ENCODE peak calls at places on chromosomes 5 and 9, in four cellular contexts. One of them, this sample, is unnamed.

GRCh38 chr5:134127376-134127861 is 12.9 kb downstream of the TCF7 start:
- DNase-seq in PC-9: no peak
- DNase-seq in SK-N-SH: no peak
- DNase-seq in heart right ventricle: peak; percentile 59
- DNase-seq in this sample: peak; percentile 65

GRCh38 chr5:149024477-149024876 is 38.4 kb downstream of the SH3TC2 start:
- DNase-seq in PC-9: peak; percentile 21
- DNase-seq in SK-N-SH: no peak
- DNase-seq in heart right ventricle: no peak
- DNase-seq in this sample: no peak

GRCh38 chr5:171755354-171755821 is 30.2 kb upstream of the SMIM23 start:
- DNase-seq in heart right ventricle: no peak
- DNase-seq in PC-9: no peak
- DNase-seq in SK-N-SH: no peak
- DNase-seq in this sample: no peak

GRCh38 chr5:90549223-90549622 is 9.4 kb upstream of the ADGRV1 start:
- DNase-seq in heart right ventricle: no peak
- DNase-seq in SK-N-SH: no peak
- DNase-seq in PC-9: no peak
- DNase-seq in this sample: no peak

GRCh38 chr9:33619666-33620404 is 95.8 kb downstream of the ANKRD18B start:
- DNase-seq in SK-N-SH: no peak
- DNase-seq in PC-9: no peak
- DNase-seq in heart right ventricle: no peak
- DNase-seq in this sample: no peak

GRCh38 chr9:79312686-79313421 is 258.9 kb upstream of the TLE4 start:
- DNase-seq in SK-N-SH: no peak
- DNase-seq in heart right ventricle: no peak
- DNase-seq in PC-9: no peak
- DNase-seq in this sample: no peak

GRCh38 chr5:66987126-66987525 is 209.5 kb downstream of the CD180 start:
- DNase-seq in SK-N-SH: no peak
- DNase-seq in PC-9: no peak
- DNase-seq in heart right ventricle: no peak
- DNase-seq in this sample: no peak

GRCh38 chr5:33641722-33642505 is 201.1 kb downstream of the TARS1 start:
- DNase-seq in heart right ventricle: no peak
- DNase-seq in SK-N-SH: no peak
- DNase-seq in PC-9: peak; percentile 31
- DNase-seq in this sample: no peak

GRCh38 chr5:132464155-132464939 is 26.2 kb downstream of the IRF1 start:
- DNase-seq in PC-9: peak; percentile 68
- DNase-seq in SK-N-SH: peak; percentile 42
- DNase-seq in heart right ventricle: no peak
- DNase-seq in this sample: no peak

GRCh38 chr9:112789493-112789892 is 38.9 kb downstream of the SNX30 start:
- DNase-seq in heart right ventricle: no peak
- DNase-seq in PC-9: no peak
- DNase-seq in SK-N-SH: no peak
- DNase-seq in this sample: no peak

GRCh38 chr9:130932220-130933069 is 6.6 kb downstream of the FIBCD1 start:
- DNase-seq in SK-N-SH: no peak
- DNase-seq in heart right ventricle: peak; percentile 79
- DNase-seq in PC-9: peak; percentile 42
- DNase-seq in this sample: no peak

GRCh38 chr5:113489299-113489698 is 1.0 kb upstream of the MCC start:
- DNase-seq in PC-9: peak; percentile 68
- DNase-seq in heart right ventricle: no peak
- DNase-seq in SK-N-SH: peak; percentile 22
- DNase-seq in this sample: no peak

GRCh38 chr9:81724242-81724889 is 35.0 kb upstream of the TLE1 start:
- DNase-seq in heart right ventricle: peak; percentile 25
- DNase-seq in SK-N-SH: no peak
- DNase-seq in PC-9: no peak
- DNase-seq in this sample: no peak

DNA sequence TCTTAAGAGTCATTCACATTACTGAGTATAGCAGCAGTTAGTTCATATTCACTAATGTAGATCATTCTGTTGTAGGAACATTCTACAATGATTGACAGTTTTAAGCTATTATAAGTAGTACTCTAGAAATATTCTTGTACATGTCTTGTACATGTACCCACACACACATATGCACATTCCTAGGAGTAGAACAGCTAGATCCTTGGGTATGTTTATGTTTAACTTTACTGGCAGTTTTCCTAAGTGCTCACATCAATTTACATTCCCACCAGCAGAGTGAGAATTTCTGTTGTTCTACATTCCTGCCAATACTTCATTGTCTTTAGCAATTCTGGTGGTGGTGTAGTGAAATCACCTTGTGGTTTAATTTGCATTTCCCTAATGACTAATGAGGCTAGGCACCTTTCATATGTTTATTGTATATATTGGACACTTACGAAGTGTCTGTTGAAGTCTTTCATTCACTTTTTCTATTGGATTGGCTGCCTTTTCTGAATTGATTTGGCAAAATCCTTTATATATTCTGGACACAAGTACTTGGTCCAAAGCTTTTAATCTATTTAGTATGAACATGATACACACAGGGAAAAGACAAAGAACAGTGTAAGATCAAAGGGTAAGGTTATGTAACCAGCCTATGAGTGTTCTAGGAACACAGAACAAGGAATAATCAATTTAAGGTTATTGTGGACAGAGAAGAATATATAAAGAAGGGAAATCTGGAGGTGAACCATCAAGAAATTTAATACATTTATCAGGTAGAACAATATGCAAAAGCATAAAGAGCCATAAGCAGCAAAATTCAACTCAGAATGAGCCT is 95.6 kb downstream of the MLLT3 start:
- DNase-seq in heart right ventricle: no peak
- DNase-seq in PC-9: no peak
- DNase-seq in SK-N-SH: no peak
- DNase-seq in this sample: no peak
- H3K27ac ChIP-seq in heart right ventricle: no peak overlapping the region
- H3K27ac ChIP-seq in PC-9: no peak overlapping the region
- H3K27ac ChIP-seq in SK-N-SH: no peak overlapping the region
- H3K27ac ChIP-seq in this sample: no peak overlapping the region

DNA sequence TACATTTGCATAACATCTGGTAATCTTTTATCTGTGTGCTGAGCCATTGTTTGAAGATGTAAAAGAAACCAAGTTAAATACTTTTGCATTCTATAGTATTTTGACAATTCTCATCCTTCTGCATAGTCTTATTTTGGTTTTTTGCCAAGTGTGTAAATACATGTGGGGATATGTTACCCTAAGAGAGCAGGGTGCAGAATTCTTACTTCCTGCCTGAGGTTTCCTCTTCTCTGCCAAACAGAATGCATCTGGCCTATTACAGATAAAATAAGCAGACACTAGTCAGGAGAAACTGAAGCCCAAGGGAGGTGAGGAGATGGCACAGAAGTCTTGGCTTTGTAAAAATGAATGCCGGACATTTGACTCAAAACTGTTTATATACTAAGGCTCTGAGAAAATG is 462.1 kb downstream of the TMEM38B start:
- DNase-seq in PC-9: no peak
- DNase-seq in heart right ventricle: no peak
- DNase-seq in SK-N-SH: peak; percentile 21
- DNase-seq in this sample: no peak
- H3K4me3 ChIP-seq in PC-9: no peak overlapping the region
- H3K4me3 ChIP-seq in heart right ventricle: no peak overlapping the region
- H3K4me3 ChIP-seq in SK-N-SH: no peak overlapping the region
- H3K4me3 ChIP-seq in this sample: no peak overlapping the region

GRCh38 chr9:122370869-122371467 is at the start of gene PTGS1:
- DNase-seq in heart right ventricle: peak; percentile 43
- DNase-seq in SK-N-SH: peak; percentile 79
- DNase-seq in PC-9: peak; percentile 43
- DNase-seq in this sample: peak; percentile 70
- H3K27ac ChIP-seq in heart right ventricle: no peak within 1 kb of the TSS
- H3K27ac ChIP-seq in SK-N-SH: no peak within 1 kb of the TSS
- H3K27ac ChIP-seq in PC-9: no peak within 1 kb of the TSS
- H3K27ac ChIP-seq in this sample: no peak within 1 kb of the TSS

GRCh38 chr5:57692582-57693487 is 210.2 kb upstream of the ACTBL2 start:
- DNase-seq in SK-N-SH: no peak
- DNase-seq in heart right ventricle: peak; percentile 74
- DNase-seq in PC-9: peak; percentile 83
- DNase-seq in this sample: peak; percentile 54
- H3K4me3 ChIP-seq in SK-N-SH: no peak overlapping the region
- H3K4me3 ChIP-seq in heart right ventricle: no peak overlapping the region
- H3K4me3 ChIP-seq in PC-9: no peak overlapping the region
- H3K4me3 ChIP-seq in this sample: no peak overlapping the region

GRCh38 chr5:138951091-138951985 is 76.2 kb upstream of the LRRTM2 start:
- DNase-seq in SK-N-SH: no peak
- DNase-seq in heart right ventricle: no peak
- DNase-seq in PC-9: no peak
- DNase-seq in this sample: peak; percentile 5

GRCh38 chr5:138953370-138954256 is 78.5 kb upstream of the LRRTM2 start:
- DNase-seq in heart right ventricle: peak; percentile 91
- DNase-seq in SK-N-SH: peak; percentile 90
- DNase-seq in PC-9: no peak
- DNase-seq in this sample: peak; percentile 92

GRCh38 chr5:138952962-138953361 is 77.8 kb upstream of the LRRTM2 start:
- DNase-seq in SK-N-SH: no peak
- DNase-seq in heart right ventricle: no peak
- DNase-seq in PC-9: no peak
- DNase-seq in this sample: no peak

GRCh38 chr5:138950411-138951011 is 75.4 kb upstream of the LRRTM2 start:
- DNase-seq in heart right ventricle: no peak
- DNase-seq in SK-N-SH: no peak
- DNase-seq in PC-9: no peak
- DNase-seq in this sample: no peak

DNA sequence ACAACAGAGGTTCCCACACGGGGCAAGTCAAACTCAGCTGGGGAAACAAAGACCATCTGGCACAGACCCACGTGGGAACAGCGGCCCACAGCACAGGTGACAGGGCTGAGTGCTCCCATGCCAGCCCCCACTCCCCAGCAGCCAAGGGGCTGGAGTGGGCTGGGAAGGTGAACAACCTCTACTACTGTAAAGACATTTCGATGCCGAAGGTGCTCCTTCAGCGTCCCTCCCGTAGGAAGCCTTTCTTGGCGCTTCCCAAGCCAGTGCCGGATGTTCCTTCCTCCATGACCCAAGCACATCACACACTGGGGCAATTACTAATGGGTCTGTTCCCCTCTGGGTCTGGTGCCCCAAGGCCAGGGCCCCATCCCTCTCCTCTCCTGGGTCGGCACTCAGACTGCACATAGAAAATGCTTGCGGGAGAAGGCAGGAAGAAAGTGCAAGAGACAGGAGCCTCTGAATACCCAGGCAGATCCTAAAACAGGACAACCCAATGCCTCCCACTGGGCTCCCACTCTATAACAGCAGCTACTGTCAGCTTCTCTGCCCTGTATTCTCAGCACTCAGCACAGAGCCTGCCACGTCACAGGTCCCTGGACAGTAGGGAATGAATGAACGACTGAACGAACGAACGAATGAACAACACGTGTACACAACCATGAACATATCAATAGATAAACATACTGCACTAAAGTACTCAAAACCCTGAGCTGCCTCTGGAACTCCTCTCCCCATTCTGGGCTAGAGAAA is 77.0 kb upstream of the LRRTM2 start:
- DNase-seq in heart right ventricle: no peak
- DNase-seq in SK-N-SH: no peak
- DNase-seq in PC-9: no peak
- DNase-seq in this sample: no peak
- H3K27ac ChIP-seq in heart right ventricle: no peak overlapping the region
- H3K27ac ChIP-seq in SK-N-SH: peak overlapping the region; percentile 98
- H3K27ac ChIP-seq in PC-9: no peak overlapping the region
- H3K27ac ChIP-seq in this sample: peak overlapping the region; percentile 71

GRCh38 chr5:98769256-98770157 is 4.0 kb upstream of the RGMB start:
- DNase-seq in heart right ventricle: peak; percentile 26
- DNase-seq in SK-N-SH: peak; percentile 61
- DNase-seq in PC-9: peak; percentile 13
- DNase-seq in this sample: peak; percentile 48

GRCh38 chr5:98771389-98772109 is 1.9 kb upstream of the RGMB start:
- DNase-seq in SK-N-SH: peak; percentile 75
- DNase-seq in heart right ventricle: peak; percentile 81
- DNase-seq in PC-9: peak; percentile 60
- DNase-seq in this sample: peak; percentile 63

GRCh38 chr5:98770911-98771322 is 2.5 kb upstream of the RGMB start:
- DNase-seq in heart right ventricle: no peak
- DNase-seq in PC-9: peak; percentile 4
- DNase-seq in SK-N-SH: peak; percentile 20
- DNase-seq in this sample: no peak

GRCh38 chr5:98769006-98769255 is 4.5 kb upstream of the RGMB start:
- DNase-seq in SK-N-SH: peak; percentile 83
- DNase-seq in PC-9: peak; percentile 21
- DNase-seq in heart right ventricle: peak; percentile 48
- DNase-seq in this sample: no peak

GRCh38 chr5:98770158-98770910 is 3.1 kb upstream of the RGMB start:
- DNase-seq in SK-N-SH: peak; percentile 48
- DNase-seq in heart right ventricle: peak; percentile 63
- DNase-seq in PC-9: peak; percentile 25
- DNase-seq in this sample: peak; percentile 70
- H3K4me3 ChIP-seq in SK-N-SH: peak overlapping the region; percentile 90
- H3K4me3 ChIP-seq in heart right ventricle: peak overlapping the region; percentile 79
- H3K4me3 ChIP-seq in PC-9: peak overlapping the region; percentile 66
- H3K4me3 ChIP-seq in this sample: peak overlapping the region; percentile 38

DNA sequence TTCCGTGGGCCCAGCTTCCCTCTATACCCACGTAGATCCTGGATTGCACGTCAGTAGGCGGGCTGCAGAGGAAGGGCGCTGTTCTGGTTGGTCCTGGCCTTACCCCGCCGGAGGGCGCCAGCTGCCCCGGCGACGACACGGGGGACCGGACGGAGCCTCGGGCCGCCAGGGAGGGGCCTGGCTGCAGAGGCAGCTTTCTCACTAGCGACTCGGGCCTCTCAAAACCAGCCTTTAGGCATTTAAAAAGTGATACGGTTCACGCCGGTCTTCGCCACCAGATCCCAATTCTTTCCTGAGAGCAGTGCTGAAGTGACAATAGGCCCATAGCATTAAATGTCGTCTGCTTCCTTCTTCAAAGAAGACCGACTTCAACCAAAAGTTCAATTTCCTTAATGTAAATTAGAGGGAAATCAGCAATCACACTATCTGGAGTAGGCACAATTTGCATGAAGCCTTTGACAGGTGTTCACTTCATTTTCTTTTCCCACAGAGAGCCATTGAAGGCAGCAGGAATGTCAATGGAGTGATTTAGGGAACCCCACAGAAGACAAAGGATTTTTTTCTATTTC is 17.6 kb upstream of the UBE2D2 start:
- DNase-seq in PC-9: no peak
- DNase-seq in heart right ventricle: peak; percentile 74
- DNase-seq in SK-N-SH: peak; percentile 59
- DNase-seq in this sample: peak; percentile 76
- H3K27ac ChIP-seq in PC-9: no peak overlapping the region
- H3K27ac ChIP-seq in heart right ventricle: peak overlapping the region; percentile 66
- H3K27ac ChIP-seq in SK-N-SH: no peak overlapping the region
- H3K27ac ChIP-seq in this sample: peak overlapping the region; percentile 77

GRCh38 chr5:124057161-124057814 is 545.3 kb downstream of the CSNK1G3 start:
- DNase-seq in PC-9: no peak
- DNase-seq in heart right ventricle: no peak
- DNase-seq in SK-N-SH: no peak
- DNase-seq in this sample: peak; percentile 50
- H3K4me3 ChIP-seq in PC-9: no peak overlapping the region
- H3K4me3 ChIP-seq in heart right ventricle: peak overlapping the region; percentile 22
- H3K4me3 ChIP-seq in SK-N-SH: peak overlapping the region; percentile 35
- H3K4me3 ChIP-seq in this sample: no peak overlapping the region

GRCh38 chr9:87069690-87070089 is 122.4 kb upstream of the GAS1 start:
- DNase-seq in SK-N-SH: no peak
- DNase-seq in heart right ventricle: no peak
- DNase-seq in PC-9: no peak
- DNase-seq in this sample: no peak
- H3K27ac ChIP-seq in SK-N-SH: peak overlapping the region; percentile 1
- H3K27ac ChIP-seq in heart right ventricle: no peak overlapping the region
- H3K27ac ChIP-seq in PC-9: no peak overlapping the region
- H3K27ac ChIP-seq in this sample: no peak overlapping the region

This sample was measured in pancreas.